ENCODE peak calls at places on chromosomes 2 and 18, in five cellular contexts. U, X, J, O and D are unnamed samples.

GRCh38 chr2:203656522-203657287 is 49.7 kb upstream of the CD28 start:
- DNase-seq in U (no peak), X (peak; percentile 64), J (peak; percentile 29), O (peak; percentile 70), D (no peak)

GRCh38 chr2:223725986-223726970 is 111.1 kb downstream of the AP1S3 start:
- DNase-seq in U (no peak), X (no peak), J (no peak), O (no peak), D (no peak)

GRCh38 chr18:26536032-26536431 is 12.3 kb downstream of the KCTD1 start:
- DNase-seq in U (no peak), X (no peak), J (no peak), O (no peak), D (no peak)

GRCh38 chr2:110173523-110173922 is 31.3 kb downstream of the NPHP1 start:
- DNase-seq in U (no peak), X (no peak), J (no peak), O (no peak), D (no peak)

GRCh38 chr18:3916082-3916481 is 466.1 kb downstream of the TGIF1 start:
- DNase-seq in U (no peak), X (no peak), J (peak; percentile 22), O (no peak), D (no peak)

GRCh38 chr2:242088471-242089212 is 219.1 kb downstream of the RTP5 start:
- DNase-seq in U (peak; percentile 92), X (peak; percentile 94), J (peak; percentile 93), O (peak; percentile 96), D (peak; percentile 92)

GRCh38 chr2:191038241-191038725 is 24.3 kb upstream of the STAT1 start:
- DNase-seq in U (peak; percentile 47), X (no peak), J (no peak), O (no peak), D (no peak)

GRCh38 chr2:217835931-217836881 is 166.6 kb downstream of the TNS1 start:
- DNase-seq in U (no peak), X (no peak), J (peak; percentile 80), O (no peak), D (peak; percentile 54)

GRCh38 chr18:35371412-35372195 is 5.5 kb downstream of the ZNF396 start:
- DNase-seq in U (no peak), X (no peak), J (no peak), O (no peak), D (no peak)

GRCh38 chr2:116513991-116514390 is 1300.5 kb upstream of the DDX18 start:
- DNase-seq in U (no peak), X (no peak), J (no peak), O (no peak), D (no peak)

GRCh38 chr2:170221317-170222288 is 43.7 kb downstream of the MYO3B start:
- DNase-seq in U (no peak), X (no peak), J (no peak), O (no peak), D (no peak)

GRCh38 chr2:237669628-237670351 is 42.4 kb downstream of the LRRFIP1 start:
- DNase-seq in U (no peak), X (no peak), J (peak; percentile 72), O (no peak), D (peak; percentile 48)

GRCh38 chr18:12751891-12752290 is 49.0 kb downstream of the PSMG2 start:
- DNase-seq in U (no peak), X (no peak), J (no peak), O (no peak), D (peak; percentile 52)

GRCh38 chr18:26468931-26469340 is 79.4 kb downstream of the KCTD1 start:
- DNase-seq in U (no peak), X (no peak), J (no peak), O (no peak), D (peak; percentile 65)

GRCh38 chr2:188786368-188786781 is 187.8 kb upstream of the COL3A1 start:
- DNase-seq in U (no peak), X (no peak), J (no peak), O (no peak), D (no peak)

GRCh38 chr2:116585654-116586053 is 1228.8 kb upstream of the DDX18 start:
- DNase-seq in U (no peak), X (no peak), J (no peak), O (no peak), D (no peak)

GRCh38 chr2:160033732-160034392 is 28.6 kb downstream of the PLA2R1 start:
- DNase-seq in U (no peak), X (no peak), J (no peak), O (no peak), D (no peak)

GRCh38 chr2:101307950-101308431 is 510 bp downstream of the RNF149 start:
- DNase-seq in U (peak; percentile 33), X (peak; percentile 52), J (no peak), O (no peak), D (no peak)

GRCh38 chr2:170822885-170823799 is 6.5 kb downstream of the GAD1 start:
- DNase-seq in U (no peak), X (peak; percentile 20), J (no peak), O (no peak), D (peak; percentile 71)

GRCh38 chr2:174339971-174340399 is 5.2 kb downstream of the SP9 start:
- DNase-seq in U (no peak), X (no peak), J (no peak), O (no peak), D (no peak)

GRCh38 chr2:1721706-1722483 is 22.4 kb downstream of the PXDN start:
- DNase-seq in U (no peak), X (no peak), J (no peak), O (no peak), D (peak; percentile 35)

GRCh38 chr18:29154758-29155725 is 978.1 kb upstream of the CDH2 start:
- DNase-seq in U (no peak), X (no peak), J (no peak), O (no peak), D (no peak)

GRCh38 chr18:22827216-22827615 is 105.9 kb upstream of the RBBP8 start:
- DNase-seq in U (no peak), X (no peak), J (no peak), O (no peak), D (no peak)

GRCh38 chr2:120177011-120177621 is 46.1 kb downstream of the TMEM185B start:
- DNase-seq in U (peak; percentile 79), X (peak; percentile 18), J (peak; percentile 25), O (peak; percentile 47), D (no peak)

GRCh38 chr2:238267341-238267710 is 21.1 kb downstream of the PER2 start:
- DNase-seq in U (no peak), X (no peak), J (no peak), O (no peak), D (no peak)

GRCh38 chr2:174085781-174086180 is 120.6 kb upstream of the SP3 start:
- DNase-seq in U (no peak), X (no peak), J (no peak), O (no peak), D (no peak)

GRCh38 chr2:39216495-39217191 is 27.1 kb downstream of the CDKL4 start:
- DNase-seq in U (peak; percentile 71), X (no peak), J (no peak), O (peak; percentile 27), D (no peak)

GRCh38 chr2:128458438-128458837 is 139.8 kb upstream of the HS6ST1 start:
- DNase-seq in U (no peak), X (no peak), J (no peak), O (no peak), D (no peak)